ENCODE peak calls at places on chromosomes 1 and 21, in seven cellular contexts. S is epithelial cell of esophagus, C is mammary epithelial cell, U is right atrium auricular region, X is upper lobe of right lung, B is left lung, K is astrocyte of the spinal cord. J is an unnamed sample.

GRCh38 chr1:156191292-156191954 is 2.5 kb upstream of the SLC25A44 start:
- DNase-seq in K (no peak), U (no peak), X (no peak), B (no peak), S (no peak), C (no peak), J (no peak)

GRCh38 chr1:21077085-21077484 is 99.6 kb downstream of the EIF4G3 start:
- DNase-seq in S (peak), C (peak), B (no peak), U (no peak), X (no peak), K (peak), J (no peak)

GRCh38 chr21:35204850-35205564 is 155.9 kb upstream of the RUNX1 start:
- DNase-seq in B (peak), S (no peak), U (peak), K (peak), X (peak), C (no peak), J (no peak)

GRCh38 chr1:167938083-167938482 is 1.2 kb upstream of the MPC2 start:
- DNase-seq in U (no peak), S (peak), K (no peak), B (no peak), C (no peak), X (no peak), J (no peak)

GRCh38 chr1:43035821-43036456 is 77.3 kb upstream of the SLC2A1 start:
- DNase-seq in K (no peak), U (no peak), X (no peak), C (no peak), B (no peak), S (no peak), J (no peak)

GRCh38 chr1:218201004-218201403 is 84.1 kb upstream of the RRP15 start:
- DNase-seq in U (no peak), X (no peak), K (no peak), B (no peak), C (no peak), S (no peak), J (no peak)

GRCh38 chr1:168834225-168834872 is 105.3 kb upstream of the DPT start:
- DNase-seq in B (no peak), X (no peak), U (no peak), K (no peak), C (peak), S (peak), J (no peak)

GRCh38 chr1:87615917-87616316 is 287.2 kb downstream of the LMO4 start:
- DNase-seq in X (no peak), U (no peak), K (no peak), S (no peak), C (no peak), B (no peak), J (no peak)

GRCh38 chr1:202287196-202287595 is 54.5 kb downstream of the UBE2T start:
- DNase-seq in B (no peak), C (no peak), X (no peak), U (no peak), S (no peak), K (no peak), J (no peak)

GRCh38 chr1:11690132-11690668 is 1.3 kb upstream of the DRAXIN start:
- DNase-seq in C (no peak), B (no peak), U (no peak), K (no peak), S (no peak), X (no peak), J (no peak)

GRCh38 chr1:11691928-11692711 is 610 bp downstream of the DRAXIN start:
- DNase-seq in B (no peak), K (no peak), C (no peak), S (no peak), U (no peak), X (no peak), J (no peak)

GRCh38 chr1:11691302-11691914 is at the start of gene DRAXIN:
- DNase-seq in C (peak), K (no peak), X (no peak), S (no peak), U (no peak), B (no peak), J (no peak)

GRCh38 chr1:11692899-11693590 is 1.5 kb downstream of the DRAXIN start:
- DNase-seq in S (peak), C (peak), U (no peak), K (peak), B (no peak), X (no peak), J (peak)

DNA sequence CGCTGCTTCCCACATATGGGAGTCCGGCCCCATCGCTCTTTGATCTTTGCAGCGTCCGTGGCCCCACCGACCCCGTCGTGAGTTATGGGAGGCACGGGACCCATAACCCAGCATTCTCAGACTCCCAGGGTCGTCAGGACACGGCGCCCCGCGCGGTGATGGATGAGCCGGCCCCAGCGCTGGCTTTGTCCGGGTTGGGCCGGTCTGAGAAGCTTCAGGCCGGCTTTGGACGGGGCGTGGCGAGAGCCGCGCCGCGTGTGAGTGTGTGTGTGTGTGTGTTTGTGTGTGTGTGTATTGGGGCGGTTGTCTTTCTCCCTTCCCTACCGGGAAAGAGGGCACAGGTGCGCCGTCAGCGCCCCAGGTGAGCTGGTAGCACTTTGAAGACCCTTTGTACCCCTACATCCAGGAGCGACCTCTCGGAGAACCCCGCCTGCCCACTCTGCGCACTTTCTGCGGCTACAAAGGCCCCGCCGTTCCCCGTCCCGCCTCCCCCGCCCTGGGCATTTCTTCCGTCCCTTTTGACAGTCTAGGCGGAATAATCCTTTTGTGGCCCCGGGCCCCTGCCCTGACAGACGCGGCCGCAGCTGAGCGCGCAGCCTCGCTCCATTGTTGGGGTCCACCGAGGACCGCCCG is 725 bp upstream of the DRAXIN start:
- DNase-seq in X (no peak), U (no peak), S (no peak), K (no peak), C (no peak), B (no peak), J (no peak)
- H3K4me3 ChIP-seq in X (peak), U (no peak), S (peak), K (no peak), C (no peak), B (peak), J (peak)

GRCh38 chr1:2415801-2416208 is 3.4 kb upstream of the PEX10 start:
- DNase-seq in X (no peak), C (no peak), K (no peak), B (peak), U (no peak), S (peak), J (no peak)

GRCh38 chr1:2415337-2415736 is 3.0 kb upstream of the PEX10 start:
- DNase-seq in B (peak), K (no peak), S (no peak), X (no peak), C (no peak), U (no peak), J (no peak)

GRCh38 chr1:2417083-2417832 is 4.9 kb upstream of the PEX10 start:
- DNase-seq in S (no peak), U (no peak), K (no peak), B (no peak), X (no peak), C (no peak), J (no peak)

GRCh38 chr1:2417833-2418225 is 5.5 kb upstream of the PEX10 start:
- DNase-seq in S (no peak), X (no peak), C (no peak), K (no peak), U (no peak), B (no peak), J (no peak)

DNA sequence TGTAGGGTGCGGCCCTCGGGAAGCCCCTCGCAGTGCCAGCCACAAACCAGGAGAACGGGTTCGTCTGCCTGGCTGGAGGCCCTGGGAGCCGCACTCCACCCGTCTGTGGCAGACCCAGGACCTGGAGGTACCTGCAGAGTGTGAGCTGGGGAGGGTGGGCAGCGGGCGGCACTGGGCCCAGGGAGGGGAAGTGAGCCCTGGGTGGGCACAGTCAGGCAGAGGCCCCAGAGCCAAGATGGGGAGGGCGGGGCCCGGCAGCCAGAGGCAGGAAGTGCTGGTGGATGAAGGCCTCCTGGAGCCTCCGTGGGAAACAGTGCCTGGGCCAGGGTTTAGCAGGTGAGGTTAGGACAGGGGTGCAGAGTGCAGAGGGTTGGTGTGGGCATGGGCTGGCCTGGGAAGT is 4.0 kb upstream of the PEX10 start:
- DNase-seq in C (no peak), K (no peak), B (peak), U (no peak), S (peak), X (no peak), J (no peak)
- H3K4me3 ChIP-seq in C (no peak), K (no peak), B (no peak), U (no peak), S (peak), X (peak), J (no peak)

DNA sequence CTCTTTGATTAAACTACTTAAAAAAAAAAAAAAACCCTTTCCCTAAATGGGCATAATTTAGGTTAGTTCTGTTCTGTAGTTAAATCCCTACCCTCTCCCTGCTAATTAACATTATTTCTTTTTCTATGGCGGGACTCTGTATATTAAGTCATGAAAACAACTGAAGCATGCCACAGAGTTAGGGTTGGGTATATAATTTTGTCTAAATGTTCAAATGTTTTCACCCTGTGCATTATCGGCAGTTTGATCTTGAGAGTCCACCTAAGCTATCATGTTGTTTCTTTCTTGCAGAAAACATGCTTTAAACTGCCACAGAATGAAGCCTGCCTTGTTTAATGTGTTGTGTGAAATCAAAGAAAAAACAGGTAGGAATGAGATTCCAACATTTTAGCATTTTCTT is 4.0 kb downstream of the PBX1 start:
- DNase-seq in U (no peak), B (no peak), C (peak), S (no peak), X (no peak), K (peak), J (no peak)
- H3K4me3 ChIP-seq in U (peak), B (peak), C (peak), S (peak), X (peak), K (peak), J (peak)

GRCh38 chr1:203480084-203480483 is 4.5 kb downstream of the PRELP start:
- DNase-seq in S (no peak), X (no peak), U (no peak), C (no peak), B (no peak), K (peak), J (no peak)

GRCh38 chr1:203479646-203480045 is 4.0 kb downstream of the PRELP start:
- DNase-seq in K (no peak), C (no peak), S (no peak), B (no peak), X (no peak), U (no peak), J (no peak)

GRCh38 chr1:203477748-203478147 is 2.1 kb downstream of the PRELP start:
- DNase-seq in C (no peak), B (no peak), K (no peak), S (no peak), U (no peak), X (no peak), J (no peak)

GRCh38 chr1:203478231-203478630 is 2.6 kb downstream of the PRELP start:
- DNase-seq in S (no peak), C (no peak), U (no peak), B (no peak), K (no peak), X (no peak), J (no peak)

DNA sequence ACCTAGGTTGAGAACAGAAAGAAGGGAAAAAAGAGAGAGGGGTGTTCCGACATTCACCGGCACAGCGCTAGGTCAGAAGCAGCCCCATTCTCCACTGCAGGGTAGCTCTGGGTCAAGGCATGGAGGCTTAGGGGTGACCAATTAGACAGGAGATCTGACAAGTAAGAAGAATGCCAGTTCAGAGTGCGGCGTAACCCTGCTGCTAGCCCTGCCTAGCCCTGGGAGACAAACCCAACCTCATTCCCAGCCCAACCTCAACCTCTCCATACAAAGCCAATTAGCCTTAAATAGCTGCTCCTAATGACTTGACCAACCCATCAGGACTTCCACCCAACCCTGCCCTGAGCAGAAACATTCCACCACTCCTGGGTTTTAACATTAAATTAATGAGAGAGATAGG is 3.4 kb downstream of the PRELP start:
- DNase-seq in X (no peak), S (no peak), B (no peak), U (no peak), K (no peak), C (no peak), J (no peak)
- H3K4me3 ChIP-seq in X (peak), S (no peak), B (no peak), U (peak), K (no peak), C (no peak), J (no peak)

DNA sequence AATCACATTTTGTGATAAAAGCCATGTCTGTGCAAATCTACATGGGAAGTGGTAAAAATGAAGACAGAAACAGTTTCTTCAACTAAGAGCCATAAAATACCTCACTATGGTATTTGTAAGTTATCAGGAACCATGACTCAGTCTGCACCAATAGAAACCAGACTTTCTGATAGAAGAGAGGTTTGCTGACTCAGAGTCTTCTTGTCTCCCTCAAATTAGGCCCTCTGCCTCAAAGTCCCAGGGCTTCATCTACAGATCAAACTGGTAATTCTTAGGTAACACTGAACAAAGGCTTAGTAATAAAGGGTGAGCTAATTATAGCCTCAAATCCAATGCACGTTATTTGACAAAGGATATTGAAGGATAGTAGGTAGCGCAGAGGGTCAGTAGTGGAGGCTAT is 30.9 kb upstream of the SSX2IP start:
- DNase-seq in B (no peak), C (peak), U (no peak), X (no peak), K (peak), S (peak), J (peak)
- H3K4me3 ChIP-seq in B (no peak), C (no peak), U (no peak), X (no peak), K (no peak), S (no peak), J (no peak)

GRCh38 chr1:40694353-40694874 is 2.9 kb downstream of the NFYC start:
- DNase-seq in S (no peak), B (no peak), C (no peak), K (no peak), X (no peak), U (no peak), J (no peak)

GRCh38 chr1:40696294-40696693 is 4.8 kb downstream of the NFYC start:
- DNase-seq in S (no peak), U (no peak), B (no peak), C (no peak), X (no peak), K (no peak), J (no peak)

GRCh38 chr1:40699787-40700186 is 8.3 kb downstream of the NFYC start:
- DNase-seq in C (no peak), B (no peak), X (no peak), K (no peak), U (no peak), S (no peak), J (no peak)

GRCh38 chr1:40693425-40693824 is 1.9 kb downstream of the NFYC start:
- DNase-seq in C (no peak), K (no peak), B (no peak), X (no peak), U (no peak), S (no peak), J (no peak)

DNA sequence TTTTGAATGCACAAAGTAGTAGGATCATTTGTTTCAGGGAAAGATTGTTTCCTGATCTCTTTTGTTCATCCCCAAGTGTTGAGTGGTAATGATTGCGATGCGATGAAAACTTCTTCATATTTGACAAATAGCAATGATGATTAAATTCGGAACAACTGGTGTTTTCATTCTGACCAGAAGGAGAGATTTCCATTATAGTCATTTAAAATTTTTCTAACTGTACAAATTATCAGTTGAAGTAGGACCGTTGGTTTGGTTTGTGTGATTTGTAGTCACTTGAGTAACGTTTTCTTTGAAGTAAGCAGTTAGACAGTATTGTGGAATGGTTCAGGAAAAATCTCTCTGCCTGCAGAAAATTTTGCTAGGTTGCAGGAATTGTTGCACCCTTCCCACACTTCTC is 5.9 kb downstream of the NFYC start:
- DNase-seq in K (no peak), S (no peak), B (no peak), C (no peak), U (no peak), X (no peak), J (no peak)
- H3K4me3 ChIP-seq in K (no peak), S (no peak), B (no peak), C (no peak), U (no peak), X (no peak), J (no peak)

GRCh38 chr1:3803905-3804626 is 7.8 kb upstream of the LRRC47 start:
- DNase-seq in C (no peak), B (no peak), U (no peak), S (peak), X (no peak), K (no peak), J (no peak)
- H3K4me3 ChIP-seq in C (no peak), B (no peak), U (no peak), S (no peak), X (no peak), K (no peak), J (no peak)

GRCh38 chr1:14363707-14364413 is 234.6 kb upstream of the KAZN start:
- DNase-seq in U (no peak), K (no peak), B (no peak), C (no peak), S (no peak), X (no peak), J (no peak)

GRCh38 chr1:14365226-14365994 is 233.1 kb upstream of the KAZN start:
- DNase-seq in U (no peak), B (no peak), C (no peak), S (no peak), K (no peak), X (no peak), J (no peak)

GRCh38 chr1:14369526-14370213 is 228.8 kb upstream of the KAZN start:
- DNase-seq in K (no peak), C (no peak), B (no peak), S (no peak), X (no peak), U (no peak), J (no peak)

GRCh38 chr1:14367444-14367843 is 231.0 kb upstream of the KAZN start:
- DNase-seq in X (no peak), C (no peak), K (no peak), U (no peak), S (no peak), B (no peak), J (no peak)

GRCh38 chr1:14366361-14367018 is 232.0 kb upstream of the KAZN start:
- DNase-seq in C (no peak), S (no peak), K (peak), U (no peak), X (no peak), B (peak), J (peak)
- H3K4me3 ChIP-seq in C (no peak), S (no peak), K (no peak), U (no peak), X (peak), B (no peak), J (no peak)

GRCh38 chr1:243288062-243288461 is 32.2 kb downstream of the SDCCAG8 start:
- DNase-seq in B (no peak), K (no peak), X (no peak), S (no peak), U (no peak), C (no peak), J (no peak)
- H3K4me3 ChIP-seq in B (no peak), K (no peak), X (no peak), S (no peak), U (no peak), C (no peak), J (no peak)